ENCODE peak calls at places on chromosomes 12 and 14, in ten cellular contexts. F is fibroblast of lung; R is kidney; C is right atrium auricular region; W is CD4-positive, CD25-positive, alpha-beta regulatory T cell; V is mucosa of descending colon; M is tibial artery; X is body of pancreas; Q is left ventricle myocardium inferior; L is pancreas. U is an unnamed sample.
A peak's percentile ranks its signal among the peaks of the same experiment; 100 is the strongest.

GRCh38 chr12:113762155-113762848 is 203.8 kb downstream of the RBM19 start:
- DNase-seq in F (no peak), R (no peak), C (no peak), W (no peak), V (no peak), M (no peak), X (no peak), Q (no peak), L (no peak), U (peak; percentile 16)

GRCh38 chr12:68785358-68785757 is 22.6 kb upstream of the MDM2 start:
- DNase-seq in F (peak; percentile 39), R (no peak), C (no peak), W (no peak), V (no peak), M (no peak), X (no peak), Q (no peak), L (no peak), U (no peak)

GRCh38 chr12:58916891-58917570 is 3.3 kb downstream of the LRIG3 start:
- DNase-seq in F (peak; percentile 94), R (no peak), C (no peak), W (no peak), V (peak; percentile 65), M (no peak), X (no peak), Q (no peak), L (no peak), U (peak; percentile 43)

GRCh38 chr12:112381421-112381897 is 772 bp downstream of the HECTD4 start:
- DNase-seq in F (no peak), R (peak; percentile 75), C (peak; percentile 47), W (peak; percentile 20), V (peak; percentile 37), M (no peak), X (peak; percentile 12), Q (peak; percentile 18), L (peak; percentile 82), U (peak; percentile 40)

GRCh38 chr12:80101126-80101525 is 1.8 kb downstream of the OTOGL start:
- DNase-seq in F (no peak), R (no peak), C (no peak), W (no peak), V (no peak), M (no peak), X (no peak), Q (no peak), L (no peak), U (no peak)

GRCh38 chr14:53217283-53217994 is 64.3 kb upstream of the DDHD1 start:
- DNase-seq in F (peak; percentile 51), R (peak; percentile 91), C (peak; percentile 70), W (peak; percentile 61), V (peak; percentile 78), M (peak; percentile 71), X (peak; percentile 79), Q (peak; percentile 68), L (peak; percentile 93), U (peak; percentile 73)

GRCh38 chr12:5232826-5233500 is 189.3 kb downstream of the KCNA5 start:
- DNase-seq in F (no peak), R (no peak), C (no peak), W (no peak), V (no peak), M (no peak), X (no peak), Q (no peak), L (no peak), U (no peak)

GRCh38 chr14:41668346-41668745 is 61.7 kb downstream of the LRFN5 start:
- DNase-seq in F (peak; percentile 61), R (no peak), C (no peak), W (no peak), V (no peak), M (no peak), X (no peak), Q (no peak), L (no peak), U (no peak)

GRCh38 chr14:89534896-89535615 is 118.0 kb upstream of the FOXN3 start:
- DNase-seq in F (peak; percentile 71), R (no peak), C (no peak), W (no peak), V (no peak), M (no peak), X (no peak), Q (no peak), L (no peak), U (no peak)

GRCh38 chr14:28671425-28671824 is 95.2 kb upstream of the FOXG1 start:
- DNase-seq in F (peak; percentile 53), R (no peak), C (no peak), W (no peak), V (no peak), M (no peak), X (no peak), Q (no peak), L (no peak), U (no peak)

GRCh38 chr14:21631084-21631483 is 3.7 kb downstream of the OR10G2 start:
- DNase-seq in F (no peak), R (no peak), C (no peak), W (no peak), V (no peak), M (no peak), X (no peak), Q (no peak), L (no peak), U (no peak)

GRCh38 chr12:122421263-122421814 is 1.1 kb downstream of the CLIP1 start:
- DNase-seq in F (peak; percentile 64), R (no peak), C (peak; percentile 74), W (no peak), V (peak; percentile 55), M (peak; percentile 59), X (peak; percentile 73), Q (peak; percentile 31), L (no peak), U (peak; percentile 57)

GRCh38 chr12:56751712-56752598 is at the start of gene PRIM1:
- DNase-seq in F (peak; percentile 70), R (peak; percentile 92), C (peak; percentile 80), W (peak; percentile 80), V (peak; percentile 88), M (peak; percentile 70), X (peak; percentile 83), Q (peak; percentile 85), L (peak; percentile 93), U (peak; percentile 94)

GRCh38 chr12:132161046-132161781 is 17.0 kb downstream of the NOC4L start:
- DNase-seq in F (no peak), R (peak; percentile 79), C (no peak), W (no peak), V (no peak), M (no peak), X (no peak), Q (peak; percentile 8), L (no peak), U (no peak)

GRCh38 chr12:52145228-52145940 is 46.4 kb downstream of the KRT80 start:
- DNase-seq in F (no peak), R (no peak), C (no peak), W (no peak), V (no peak), M (no peak), X (no peak), Q (no peak), L (no peak), U (no peak)
- H3K4me1 ChIP-seq in F (peaks cover 28% of the 10 kb centered on the region), R (peaks cover 14% of the 10 kb centered on the region), C (peaks cover 42% of the 10 kb centered on the region), W (no peaks in the 10 kb centered on the region), V (peaks cover 43% of the 10 kb centered on the region), M (peaks cover 22% of the 10 kb centered on the region), X (peaks cover 30% of the 10 kb centered on the region), Q (peaks cover 41% of the 10 kb centered on the region), L (peaks cover 3% of the 10 kb centered on the region), U (no peaks in the 10 kb centered on the region)

GRCh38 chr12:51269174-51270066 is 795 bp downstream of the SMAGP start:
- DNase-seq in F (peak; percentile 41), R (peak; percentile 85), C (no peak), W (peak; percentile 44), V (peak; percentile 84), M (no peak), X (peak; percentile 75), Q (peak; percentile 27), L (peak; percentile 80), U (peak; percentile 76)
- H3K4me3 ChIP-seq in F (peak overlapping the region; percentile 64), R (peak overlapping the region; percentile 72), C (peak overlapping the region; percentile 73), W (peak overlapping the region; percentile 44), V (peak overlapping the region; percentile 43), M (peak overlapping the region; percentile 74), X (peak overlapping the region; percentile 77), Q (peak overlapping the region; percentile 84), L (peak overlapping the region; percentile 74), U (peak overlapping the region; percentile 55)

DNA sequence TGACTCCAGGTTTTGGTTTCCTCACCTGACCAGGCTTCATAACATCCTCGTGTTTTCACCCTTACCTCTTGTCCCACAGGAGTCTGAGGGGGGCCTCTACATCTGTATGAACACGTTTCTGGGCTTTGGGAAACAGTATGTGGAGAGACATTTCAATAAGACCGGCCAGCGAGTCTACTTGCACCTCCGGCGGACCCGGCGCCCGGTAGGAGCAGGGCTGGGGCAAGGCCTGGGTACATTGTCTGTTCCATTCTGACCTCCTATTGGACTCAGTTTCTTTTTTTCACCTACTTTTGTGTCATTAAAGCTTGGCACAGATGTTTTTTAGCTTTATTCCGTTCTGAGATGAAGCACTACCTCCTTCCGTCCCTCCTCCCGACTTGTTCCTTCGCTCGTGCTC is 3.4 kb downstream of the USP5 start:
- DNase-seq in F (no peak), R (peak; percentile 47), C (no peak), W (no peak), V (no peak), M (no peak), X (no peak), Q (no peak), L (no peak), U (no peak)
- H3K36me3 ChIP-seq in F (peaks cover 25% of the 10 kb centered on the region), R (peaks cover 28% of the 10 kb centered on the region), C (peaks cover 45% of the 10 kb centered on the region), W (peaks cover 44% of the 10 kb centered on the region), V (no peaks in the 10 kb centered on the region), M (peaks cover 48% of the 10 kb centered on the region), X (peaks cover 18% of the 10 kb centered on the region), Q (peaks cover 55% of the 10 kb centered on the region), L (peaks cover 30% of the 10 kb centered on the region), U (peaks cover 51% of the 10 kb centered on the region)

GRCh38 chr12:31659087-31659942 is at the start of gene ETFBKMT:
- DNase-seq in F (peak; percentile 81), R (peak; percentile 96), C (peak; percentile 88), W (peak; percentile 87), V (peak; percentile 93), M (peak; percentile 90), X (peak; percentile 96), Q (peak; percentile 84), L (peak; percentile 94), U (peak; percentile 96)
- H3K4me1 ChIP-seq in F (no peaks in the 10 kb centered on the region), R (peaks cover 4% of the 10 kb centered on the region), C (peaks cover 6% of the 10 kb centered on the region), W (peaks cover 6% of the 10 kb centered on the region), V (no peaks in the 10 kb centered on the region), M (no peaks in the 10 kb centered on the region), X (peaks cover 33% of the 10 kb centered on the region), Q (peaks cover 28% of the 10 kb centered on the region), L (peaks cover 19% of the 10 kb centered on the region), U (peaks cover 2% of the 10 kb centered on the region)

GRCh38 chr14:31880935-31881334 is 196.2 kb upstream of the ARHGAP5 start:
- DNase-seq in F (peak; percentile 72), R (no peak), C (no peak), W (no peak), V (no peak), M (no peak), X (peak; percentile 14), Q (no peak), L (no peak), U (no peak)
- H3K4me3 ChIP-seq in F (no peak overlapping the region), R (no peak overlapping the region), C (no peak overlapping the region), W (no peak overlapping the region), V (no peak overlapping the region), M (no peak overlapping the region), X (no peak overlapping the region), Q (no peak overlapping the region), L (no peak overlapping the region), U (no peak overlapping the region)

GRCh38 chr12:28456934-28457710 is 266.9 kb downstream of the CCDC91 start:
- DNase-seq in F (no peak), R (no peak), C (no peak), W (no peak), V (no peak), M (no peak), X (no peak), Q (no peak), L (no peak), U (peak; percentile 18)
- H3K36me3 ChIP-seq in F (no peaks in the 10 kb centered on the region), R (no peaks in the 10 kb centered on the region), C (no peaks in the 10 kb centered on the region), W (peaks cover 32% of the 10 kb centered on the region), V (no peaks in the 10 kb centered on the region), M (no peaks in the 10 kb centered on the region), X (no peaks in the 10 kb centered on the region), Q (peaks cover 8% of the 10 kb centered on the region), L (no peaks in the 10 kb centered on the region), U (no peaks in the 10 kb centered on the region)

GRCh38 chr14:75452324-75452723 is 24.5 kb downstream of the JDP2 start:
- DNase-seq in F (no peak), R (no peak), C (no peak), W (no peak), V (no peak), M (no peak), X (no peak), Q (peak; percentile 33), L (no peak), U (no peak)
- H3K4me1 ChIP-seq in F (peaks cover 35% of the 10 kb centered on the region), R (peaks cover 81% of the 10 kb centered on the region), C (peaks cover 96% of the 10 kb centered on the region), W (no peaks in the 10 kb centered on the region), V (peaks cover 53% of the 10 kb centered on the region), M (peaks cover 61% of the 10 kb centered on the region), X (peaks cover 98% of the 10 kb centered on the region), Q (peaks cover 100% of the 10 kb centered on the region), L (peaks cover 79% of the 10 kb centered on the region), U (peaks cover 24% of the 10 kb centered on the region)